ENCODE peak calls at places on chromosome 18, in four cellular contexts. V is AG04450, L is testis, Q is brain microvascular endothelial cell. N is an unnamed sample.

GRCh38 chr18:58579561-58580047 is 49.3 kb downstream of the ALPK2 start:
- DNase-seq in V (peak; percentile 71), L (no peak), Q (peak; percentile 87), N (no peak)

GRCh38 chr18:75104483-75104882 is 104.5 kb downstream of the PTGR3 start:
- DNase-seq in V (no peak), L (peak; percentile 6), Q (no peak), N (no peak)

GRCh38 chr18:28684746-28685145 is 507.8 kb upstream of the CDH2 start:
- DNase-seq in V (no peak), L (no peak), Q (no peak), N (no peak)

GRCh38 chr18:63016270-63016669 is 300.9 kb downstream of the PHLPP1 start:
- DNase-seq in V (peak; percentile 15), L (peak; percentile 68), Q (peak; percentile 54), N (no peak)

GRCh38 chr18:77068321-77068841 is 64.2 kb downstream of the MBP start:
- DNase-seq in V (peak; percentile 36), L (no peak), Q (no peak), N (no peak)

GRCh38 chr18:47399475-47399874 is 148.0 kb upstream of the SKOR2 start:
- DNase-seq in V (no peak), L (no peak), Q (no peak), N (no peak)

GRCh38 chr18:28884304-28884703 is 707.4 kb upstream of the CDH2 start:
- DNase-seq in V (no peak), L (no peak), Q (no peak), N (no peak)

GRCh38 chr18:23894661-23895175 is 119.8 kb upstream of the TTC39C start:
- DNase-seq in V (no peak), L (no peak), Q (no peak), N (no peak)

GRCh38 chr18:59604877-59605276 is 92.3 kb downstream of the CCBE1 start:
- DNase-seq in V (no peak), L (no peak), Q (no peak), N (no peak)

GRCh38 chr18:75132931-75133525 is 75.9 kb downstream of the PTGR3 start:
- DNase-seq in V (no peak), L (no peak), Q (no peak), N (no peak)

GRCh38 chr18:31244737-31245432 is 73.1 kb upstream of the DSG1 start:
- DNase-seq in V (no peak), L (no peak), Q (no peak), N (no peak)

GRCh38 chr18:37403100-37403781 is 162.4 kb downstream of the CELF4 start:
- DNase-seq in V (peak; percentile 71), L (no peak), Q (peak; percentile 55), N (no peak)

GRCh38 chr18:30386624-30387023 is 655.9 kb downstream of the DSC3 start:
- DNase-seq in V (no peak), L (no peak), Q (no peak), N (no peak)

GRCh38 chr18:22254088-22254487 is 84.7 kb downstream of the GATA6 start:
- DNase-seq in V (no peak), L (no peak), Q (no peak), N (no peak)
- H3K27ac ChIP-seq in V (no peak overlapping the region), L (no peak overlapping the region), Q (no peak overlapping the region), N (no peak overlapping the region)

DNA sequence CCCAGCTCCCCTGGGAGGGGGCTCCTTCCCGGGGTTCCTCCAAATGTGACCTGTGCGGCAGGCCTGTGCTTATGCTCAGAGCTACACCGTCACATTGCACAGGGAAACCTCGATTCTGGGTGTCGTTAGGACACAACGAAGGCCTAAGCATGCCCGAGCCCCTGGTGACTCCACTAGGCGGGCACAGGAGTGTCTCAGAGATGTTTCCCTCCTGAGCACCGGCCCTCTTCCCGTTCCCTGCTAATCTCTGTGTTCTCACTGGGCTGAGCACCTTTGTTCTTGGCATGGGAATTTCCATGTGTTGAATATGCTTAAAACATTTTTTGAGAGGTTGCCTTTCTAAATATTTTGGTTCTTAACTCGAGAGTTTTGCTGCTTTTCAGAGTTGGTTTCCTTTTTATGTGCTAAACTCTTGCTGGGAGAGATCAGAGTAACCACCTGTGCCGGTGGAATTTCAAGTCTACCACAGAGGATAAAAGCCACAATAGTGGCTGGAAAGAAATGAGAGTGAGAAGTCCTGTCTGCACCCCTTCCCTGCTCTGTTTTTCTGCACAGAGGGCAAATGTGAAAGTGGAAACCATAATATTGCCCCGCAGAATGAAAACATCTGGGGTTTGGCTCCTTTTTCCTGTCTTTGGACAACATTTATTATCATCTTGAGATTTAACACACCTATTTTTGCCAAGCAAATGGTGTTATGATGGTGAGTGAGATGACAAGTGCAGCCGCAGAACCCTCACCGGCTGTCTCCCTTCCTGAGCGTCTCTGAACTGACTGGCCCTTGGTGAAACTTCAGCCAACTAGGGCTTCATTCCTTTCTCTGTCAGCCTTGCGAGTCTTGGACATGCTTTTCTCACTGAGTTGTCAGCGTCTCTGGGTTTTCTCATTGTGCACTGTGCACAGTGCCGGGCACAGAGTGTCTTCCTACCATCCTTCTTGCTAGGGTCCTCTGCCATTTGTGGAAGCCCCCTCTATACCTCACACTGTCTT is 154.1 kb downstream of the VAPA start:
- DNase-seq in V (no peak), L (no peak), Q (no peak), N (no peak)
- H3K4me3 ChIP-seq in V (no peak overlapping the region), L (no peak overlapping the region), Q (no peak overlapping the region), N (no peak overlapping the region)

DNA sequence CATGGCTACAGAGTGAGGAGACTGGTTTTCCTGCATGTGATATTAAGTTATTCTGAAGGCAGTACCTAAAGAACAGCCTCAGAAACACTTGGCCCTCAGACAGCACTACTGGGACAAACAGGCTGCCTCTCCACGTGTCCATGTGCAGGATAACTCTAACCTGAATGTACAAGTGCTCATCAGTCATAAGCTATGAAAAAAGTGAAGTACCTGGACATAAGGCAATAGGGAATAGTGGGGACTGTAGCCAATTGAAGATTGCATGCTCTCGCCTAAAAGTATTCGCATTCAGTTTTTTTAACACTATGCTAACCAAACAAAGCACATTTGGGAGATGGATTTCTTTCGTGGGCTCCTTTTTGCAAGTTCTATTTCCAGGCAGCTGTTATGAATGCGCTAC is 33.0 kb downstream of the SLC14A1 start:
- DNase-seq in V (no peak), L (no peak), Q (no peak), N (no peak)
- H3K27ac ChIP-seq in V (no peak overlapping the region), L (no peak overlapping the region), Q (no peak overlapping the region), N (no peak overlapping the region)

DNA sequence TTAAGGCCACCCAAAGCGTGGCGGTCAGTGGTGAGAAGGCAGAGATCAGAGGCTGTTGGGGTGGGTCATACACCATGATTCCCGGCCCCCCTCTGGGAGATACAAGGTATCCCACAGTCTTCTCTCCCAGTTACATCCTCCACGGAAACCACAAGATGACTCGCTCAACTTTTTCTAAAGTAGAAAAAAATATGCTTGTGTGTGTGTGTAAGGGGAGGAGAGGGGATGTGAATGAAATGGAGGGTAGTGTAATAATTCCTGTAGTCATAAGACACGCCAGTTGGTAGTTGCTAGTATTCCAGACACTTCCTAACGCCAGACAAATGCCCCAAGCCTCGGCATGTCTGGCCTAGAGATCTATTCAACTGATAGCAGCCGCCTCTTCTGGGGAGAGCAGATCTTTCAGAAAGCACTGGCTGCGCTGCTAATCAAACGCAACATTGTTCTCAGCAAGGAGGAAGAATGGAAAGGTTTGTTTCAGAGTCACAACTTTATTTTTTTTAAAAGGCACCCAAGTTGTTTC is 143.5 kb downstream of the TGIF1 start:
- DNase-seq in V (no peak), L (peak; percentile 85), Q (peak; percentile 91), N (peak; percentile 61)
- H3K4me3 ChIP-seq in V (peak overlapping the region; percentile 34), L (peak overlapping the region; percentile 67), Q (peak overlapping the region; percentile 23), N (no peak overlapping the region)

GRCh38 chr18:49668583-49669290 is 106.9 kb downstream of the LIPG start:
- DNase-seq in V (no peak), L (peak; percentile 90), Q (no peak), N (no peak)
- H3K27ac ChIP-seq in V (no peak overlapping the region), L (peak overlapping the region; percentile 69), Q (no peak overlapping the region), N (no peak overlapping the region)

GRCh38 chr18:49321271-49321670 is 139.2 kb downstream of the DYM start:
- DNase-seq in V (no peak), L (no peak), Q (no peak), N (no peak)
- H3K4me3 ChIP-seq in V (no peak overlapping the region), L (no peak overlapping the region), Q (no peak overlapping the region), N (no peak overlapping the region)

GRCh38 chr18:48669991-48670750 is 131.3 kb downstream of the CTIF start:
- DNase-seq in V (no peak), L (peak; percentile 5), Q (no peak), N (no peak)

GRCh38 chr18:48670751-48671560 is 132.1 kb downstream of the CTIF start:
- DNase-seq in V (no peak), L (peak; percentile 3), Q (no peak), N (no peak)

GRCh38 chr18:48673456-48674197 is 134.8 kb downstream of the CTIF start:
- DNase-seq in V (no peak), L (peak; percentile 9), Q (no peak), N (no peak)

GRCh38 chr18:48672671-48673340 is 134.0 kb downstream of the CTIF start:
- DNase-seq in V (no peak), L (peak; percentile 3), Q (no peak), N (no peak)

DNA sequence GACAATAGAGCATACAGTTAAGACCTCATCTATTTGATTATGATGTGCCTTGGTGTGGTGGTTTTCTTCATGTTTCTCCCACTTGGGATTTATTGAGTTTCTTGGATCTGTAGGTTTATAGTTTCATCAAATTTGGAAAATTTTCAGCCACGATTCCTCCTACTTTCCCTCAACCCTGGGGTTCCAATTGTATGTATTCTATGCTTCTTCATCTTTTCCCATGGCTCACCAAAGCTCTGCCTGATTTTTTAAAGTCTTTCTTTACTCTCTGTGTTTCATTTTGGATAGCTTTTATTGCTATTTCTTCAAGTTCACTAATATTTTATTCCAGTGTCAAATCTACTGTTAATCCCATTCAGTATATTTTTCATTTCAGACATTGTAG is 132.7 kb downstream of the CTIF start:
- DNase-seq in V (no peak), L (no peak), Q (no peak), N (no peak)
- H3K27ac ChIP-seq in V (no peak overlapping the region), L (no peak overlapping the region), Q (no peak overlapping the region), N (no peak overlapping the region)

GRCh38 chr18:3217930-3218647 is 1.7 kb downstream of the MYOM1 start:
- DNase-seq in V (no peak), L (no peak), Q (peak; percentile 54), N (no peak)

GRCh38 chr18:3216987-3217386 is 2.8 kb downstream of the MYOM1 start:
- DNase-seq in V (no peak), L (no peak), Q (no peak), N (no peak)

GRCh38 chr18:3219621-3220335 is at the start of gene MYOM1:
- DNase-seq in V (no peak), L (no peak), Q (no peak), N (no peak)

GRCh38 chr18:3221496-3221895 is 1.7 kb upstream of the MYOM1 start:
- DNase-seq in V (no peak), L (no peak), Q (no peak), N (no peak)

DNA sequence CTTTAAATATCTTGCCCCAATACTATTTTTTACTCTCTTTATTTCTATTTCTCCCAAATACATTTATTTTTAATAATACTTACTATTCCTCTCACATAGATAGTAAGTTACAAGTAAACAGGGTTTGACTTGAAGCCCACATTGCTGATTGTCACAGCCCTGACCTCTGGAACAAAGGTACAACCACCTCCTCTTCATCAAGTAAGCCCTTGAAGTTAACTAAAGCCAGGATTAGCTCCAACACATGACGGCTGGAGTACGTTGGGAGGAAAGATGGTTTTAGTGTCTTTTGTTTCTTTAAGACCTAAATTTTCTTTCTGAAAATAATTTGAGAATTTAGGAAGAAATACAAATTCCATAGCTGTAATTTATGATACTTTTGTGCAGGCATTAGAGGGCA is 951 bp downstream of the MYOM1 start:
- DNase-seq in V (no peak), L (no peak), Q (no peak), N (no peak)
- H3K4me3 ChIP-seq in V (no peak overlapping the region), L (no peak overlapping the region), Q (no peak overlapping the region), N (peak overlapping the region; percentile 82)

N was measured in aorta.